ENCODE peak calls at places on chromosomes 7 and 10, in nine cellular contexts. S, A, Y, Z, F, K, L, C and H are unnamed samples.

GRCh38 chr10:93410697-93411348 is 71.3 kb downstream of the MYOF start:
- DNase-seq in Y (no peak), F (no peak), K (no peak), S (no peak), Z (no peak), A (no peak), L (no peak), C (no peak), H (no peak)

GRCh38 chr10:30027057-30028005 is 32.1 kb downstream of the JCAD start:
- DNase-seq in K (peak; percentile 79), Y (peak; percentile 65), A (no peak), F (peak; percentile 58), S (peak; percentile 80), C (peak; percentile 95), L (no peak), Z (peak; percentile 61), H (peak; percentile 77)

GRCh38 chr10:75774780-75775490 is 343.5 kb downstream of the LRMDA start:
- DNase-seq in Y (no peak), S (no peak), L (no peak), K (no peak), Z (no peak), F (peak; percentile 28), C (no peak), A (peak; percentile 52), H (no peak)

GRCh38 chr7:134359787-134360432 is 43.2 kb upstream of the SLC35B4 start:
- DNase-seq in S (no peak), F (no peak), L (no peak), C (no peak), Y (no peak), Z (no peak), A (no peak), K (no peak), H (no peak)

GRCh38 chr7:44489955-44490350 is 505 bp downstream of the NUDCD3 start:
- DNase-seq in A (peak; percentile 55), Z (no peak), S (peak; percentile 52), Y (peak; percentile 25), K (peak; percentile 29), F (no peak), L (no peak), C (peak; percentile 59), H (no peak)

GRCh38 chr10:84523509-84523908 is 195.1 kb downstream of the CCSER2 start:
- DNase-seq in Y (peak; percentile 53), S (no peak), C (no peak), K (no peak), Z (no peak), F (no peak), L (no peak), A (peak; percentile 16), H (no peak)

GRCh38 chr10:102646610-102647432 is 2.5 kb downstream of the TRIM8 start:
- DNase-seq in L (no peak), S (peak; percentile 62), K (no peak), F (peak; percentile 76), Y (peak; percentile 32), C (peak; percentile 74), Z (no peak), A (peak; percentile 44), H (peak; percentile 61)

GRCh38 chr10:15461353-15462108 is 90.4 kb upstream of the FAM171A1 start:
- DNase-seq in A (peak; percentile 91), K (no peak), S (no peak), F (peak; percentile 15), L (no peak), Y (no peak), C (no peak), Z (peak; percentile 9), H (no peak)

GRCh38 chr10:109922353-109922975 is 847 bp downstream of the XPNPEP1 start:
- DNase-seq in F (no peak), C (no peak), Y (no peak), L (no peak), A (no peak), Z (no peak), K (no peak), S (no peak), H (no peak)

GRCh38 chr10:100791254-100792058 is 46.1 kb downstream of the PAX2 start:
- DNase-seq in Y (no peak), C (no peak), F (no peak), Z (no peak), A (no peak), K (no peak), S (no peak), L (no peak), H (no peak)

GRCh38 chr7:69256634-69257081 is 341.6 kb upstream of the AUTS2 start:
- DNase-seq in C (no peak), L (no peak), S (no peak), Z (no peak), Y (peak; percentile 27), K (no peak), F (peak; percentile 27), A (no peak), H (no peak)

GRCh38 chr10:2949948-2950354 is 117.4 kb upstream of the PFKP start:
- DNase-seq in L (no peak), S (no peak), Y (no peak), A (peak; percentile 77), F (no peak), C (peak; percentile 57), K (no peak), Z (peak; percentile 25), H (peak; percentile 32)

GRCh38 chr7:30238721-30239441 is 45.5 kb upstream of the ZNRF2 start:
- DNase-seq in L (peak; percentile 91), A (peak; percentile 62), Y (peak; percentile 88), F (peak; percentile 38), Z (peak; percentile 96), K (no peak), C (peak; percentile 48), S (no peak), H (peak; percentile 41)

GRCh38 chr10:1903982-1904381 is 166.7 kb upstream of the ADARB2 start:
- DNase-seq in L (no peak), Z (no peak), F (no peak), Y (no peak), C (no peak), A (no peak), K (no peak), S (no peak), H (no peak)
- TF ChIP-seq CTCF in L (no peak), Z (no peak), F (no peak), Y (no peak), C (no peak), A (no peak), K (no peak), S (no peak), H (no peak)

GRCh38 chr10:43316988-43317387 is 50.1 kb upstream of the RASGEF1A start:
- DNase-seq in S (no peak), A (no peak), L (no peak), K (no peak), C (no peak), F (no peak), Y (no peak), Z (no peak), H (no peak)
- TF ChIP-seq CTCF in S (no peak), A (no peak), L (no peak), K (no peak), C (no peak), F (no peak), Y (no peak), Z (no peak), H (no peak)

GRCh38 chr7:151351027-151351426 is 9.4 kb downstream of the NUB1 start:
- DNase-seq in Z (no peak), F (no peak), S (peak; percentile 19), A (no peak), K (no peak), L (peak; percentile 55), C (peak; percentile 75), Y (no peak), H (peak; percentile 65)
- TF ChIP-seq CTCF in Z (no peak), F (no peak), S (no peak), A (peak; percentile 17), K (no peak), L (no peak), C (no peak), Y (no peak), H (peak; percentile 85)

GRCh38 chr10:67520924-67521520 is 175.0 kb downstream of the CTNNA3 start:
- DNase-seq in Z (peak; percentile 42), A (peak; percentile 48), Y (no peak), K (peak; percentile 4), S (no peak), L (no peak), F (peak; percentile 8), C (peak; percentile 40), H (no peak)
- TF ChIP-seq CTCF in Z (peak; percentile 79), A (peak; percentile 67), Y (peak; percentile 53), K (peak; percentile 61), S (peak; percentile 67), L (peak; percentile 66), F (peak; percentile 78), C (peak; percentile 84), H (peak; percentile 76)

GRCh38 chr7:76280408-76280807 is 22.1 kb upstream of the HSPB1 start:
- DNase-seq in C (no peak), A (no peak), Z (no peak), Y (no peak), L (no peak), F (no peak), K (no peak), S (no peak), H (no peak)
- TF ChIP-seq CTCF in C (no peak), A (no peak), Z (no peak), Y (no peak), L (no peak), F (no peak), K (no peak), S (no peak), H (no peak)

GRCh38 chr10:19932806-19933371 is 116.7 kb downstream of the PLXDC2 start:
- DNase-seq in F (no peak), K (no peak), C (no peak), Z (no peak), L (no peak), Y (no peak), A (no peak), S (no peak), H (no peak)
- TF ChIP-seq CTCF in F (no peak), K (no peak), C (no peak), Z (no peak), L (no peak), Y (no peak), A (no peak), S (no peak), H (no peak)